ENCODE peak calls at places on chromosome 5, in eight cellular contexts. N is NB4; K is heart right ventricle; A is T-helper 1 cell; U is KG1; R is fibroblast of villous mesenchyme; X is stimulated activated CD8-positive, alpha-beta memory T cell treated with anti-CD3 and anti-CD28 coated beads, Interleukin-15, amount 100 ng/mL, for 4 hours; W is hippocampal formation. I is an unnamed sample.

GRCh38 chr5:110477923-110478322 is 248.5 kb downstream of the TMEM232 start:
- DNase-seq in N (no peak), K (no peak), A (no peak), U (no peak), R (no peak), X (no peak), W (no peak), I (no peak)

GRCh38 chr5:1909346-1909985 is 26.7 kb upstream of the IRX4 start:
- DNase-seq in N (no peak), K (no peak), A (no peak), U (no peak), R (no peak), X (no peak), W (no peak), I (no peak)

GRCh38 chr5:149611327-149611726 is 30.0 kb downstream of the ARHGEF37 start:
- DNase-seq in N (no peak), K (no peak), A (no peak), U (no peak), R (peak), X (no peak), W (no peak), I (no peak)

GRCh38 chr5:95794070-95794516 is 28.4 kb downstream of the GLRX start:
- DNase-seq in N (no peak), K (no peak), A (no peak), U (no peak), R (peak), X (no peak), W (no peak), I (no peak)

GRCh38 chr5:159181152-159181551 is 28.2 kb downstream of the RNF145 start:
- DNase-seq in N (no peak), K (no peak), A (no peak), U (no peak), R (peak), X (no peak), W (no peak), I (no peak)

GRCh38 chr5:149274964-149275363 is 3.3 kb downstream of the AFAP1L1 start:
- DNase-seq in N (no peak), K (no peak), A (no peak), U (no peak), R (no peak), X (no peak), W (no peak), I (no peak)

GRCh38 chr5:109455598-109456096 is 45.9 kb upstream of the PJA2 start:
- DNase-seq in N (no peak), K (no peak), A (no peak), U (no peak), R (peak), X (no peak), W (no peak), I (no peak)

GRCh38 chr5:166699616-166700015 is 1591.8 kb upstream of the WWC1 start:
- DNase-seq in N (no peak), K (no peak), A (no peak), U (no peak), R (peak), X (no peak), W (no peak), I (no peak)

GRCh38 chr5:174106997-174107655 is 61.6 kb downstream of the NSG2 start:
- DNase-seq in N (no peak), K (no peak), A (no peak), U (no peak), R (no peak), X (no peak), W (no peak), I (no peak)

GRCh38 chr5:108765647-108766046 is 17.9 kb downstream of the FER start:
- DNase-seq in N (peak), K (no peak), A (no peak), U (no peak), R (no peak), X (no peak), W (no peak), I (no peak)

GRCh38 chr5:61311836-61312808 is 19.9 kb upstream of the ZSWIM6 start:
- DNase-seq in N (no peak), K (no peak), A (no peak), U (no peak), R (peak), X (no peak), W (no peak), I (no peak)

GRCh38 chr5:167786871-167787568 is 504.4 kb upstream of the WWC1 start:
- DNase-seq in N (no peak), K (no peak), A (no peak), U (no peak), R (no peak), X (no peak), W (no peak), I (no peak)

GRCh38 chr5:58770131-58770530 is 187.3 kb downstream of the RAB3C start:
- DNase-seq in N (no peak), K (no peak), A (no peak), U (no peak), R (no peak), X (no peak), W (no peak), I (no peak)

GRCh38 chr5:115623632-115624031 is 2.2 kb downstream of the TMED7 start:
- DNase-seq in N (no peak), K (no peak), A (no peak), U (no peak), R (no peak), X (no peak), W (no peak), I (no peak)

GRCh38 chr5:54643679-54644078 is 126.1 kb downstream of the SNX18 start:
- DNase-seq in N (no peak), K (no peak), A (no peak), U (no peak), R (peak), X (no peak), W (no peak), I (no peak)

GRCh38 chr5:88304356-88304755 is 35.7 kb upstream of the TMEM161B start:
- DNase-seq in N (no peak), K (no peak), A (no peak), U (no peak), R (no peak), X (no peak), W (no peak), I (no peak)

GRCh38 chr5:172816887-172817418 is 17.1 kb upstream of the ERGIC1 start:
- DNase-seq in N (no peak), K (no peak), A (no peak), U (no peak), R (peak), X (no peak), W (no peak), I (no peak)

GRCh38 chr5:126965061-126965475 is 65.3 kb downstream of the MARCHF3 start:
- DNase-seq in N (peak), K (no peak), A (no peak), U (no peak), R (peak), X (no peak), W (no peak), I (no peak)

GRCh38 chr5:168311061-168311566 is 19.7 kb downstream of the WWC1 start:
- DNase-seq in N (no peak), K (no peak), A (no peak), U (no peak), R (no peak), X (no peak), W (no peak), I (no peak)

I was measured in T follicular helper cell.